ENCODE peak calls at places on chromosomes 11 and 22, in six cellular contexts. One of them, this sample, is unnamed.

GRCh38 chr11:117796456-117797428 is at the start of gene DSCAML1:
- DNase-seq in neural crest cell: peak; percentile 25
- DNase-seq in stimulated activated naive B cell treated with anti-CD40 and anti-IgM and Interleukin-4, amounts not matched to agents 10 μg/mL and 1 μg/mL and 100 μg/mL, for 72 hours: no peak
- DNase-seq in NCI-H1417 treated with DMSO at 0.1 percent for 48 hours: peak; percentile 22
- DNase-seq in hypothalamus: no peak
- DNase-seq in ELF-1: no peak
- DNase-seq in this sample: no peak

GRCh38 chr22:38781033-38781432 is 12.9 kb downstream of the DNAL4 start:
- DNase-seq in neural crest cell: no peak
- DNase-seq in stimulated activated naive B cell treated with anti-CD40 and anti-IgM and Interleukin-4, amounts not matched to agents 10 μg/mL and 1 μg/mL and 100 μg/mL, for 72 hours: no peak
- DNase-seq in NCI-H1417 treated with DMSO at 0.1 percent for 48 hours: no peak
- DNase-seq in hypothalamus: no peak
- DNase-seq in ELF-1: no peak
- DNase-seq in this sample: no peak

GRCh38 chr11:118768715-118769114 is 22.2 kb downstream of the DDX6 start:
- DNase-seq in neural crest cell: no peak
- DNase-seq in stimulated activated naive B cell treated with anti-CD40 and anti-IgM and Interleukin-4, amounts not matched to agents 10 μg/mL and 1 μg/mL and 100 μg/mL, for 72 hours: no peak
- DNase-seq in NCI-H1417 treated with DMSO at 0.1 percent for 48 hours: no peak
- DNase-seq in hypothalamus: no peak
- DNase-seq in ELF-1: no peak
- DNase-seq in this sample: no peak

GRCh38 chr11:47271328-47271727 is 1.4 kb downstream of the MADD start:
- DNase-seq in neural crest cell: no peak
- DNase-seq in stimulated activated naive B cell treated with anti-CD40 and anti-IgM and Interleukin-4, amounts not matched to agents 10 μg/mL and 1 μg/mL and 100 μg/mL, for 72 hours: no peak
- DNase-seq in NCI-H1417 treated with DMSO at 0.1 percent for 48 hours: no peak
- DNase-seq in hypothalamus: no peak
- DNase-seq in ELF-1: no peak
- DNase-seq in this sample: no peak

GRCh38 chr11:66071326-66071870 is 1.3 kb downstream of the PACS1 start:
- DNase-seq in neural crest cell: no peak
- DNase-seq in stimulated activated naive B cell treated with anti-CD40 and anti-IgM and Interleukin-4, amounts not matched to agents 10 μg/mL and 1 μg/mL and 100 μg/mL, for 72 hours: no peak
- DNase-seq in NCI-H1417 treated with DMSO at 0.1 percent for 48 hours: no peak
- DNase-seq in hypothalamus: no peak
- DNase-seq in ELF-1: peak; percentile 32
- DNase-seq in this sample: peak; percentile 19

GRCh38 chr11:4891996-4892640 is 10.4 kb downstream of the OR51T1 start:
- DNase-seq in neural crest cell: no peak
- DNase-seq in stimulated activated naive B cell treated with anti-CD40 and anti-IgM and Interleukin-4, amounts not matched to agents 10 μg/mL and 1 μg/mL and 100 μg/mL, for 72 hours: no peak
- DNase-seq in NCI-H1417 treated with DMSO at 0.1 percent for 48 hours: no peak
- DNase-seq in hypothalamus: no peak
- DNase-seq in ELF-1: no peak
- DNase-seq in this sample: peak; percentile 82

GRCh38 chr11:124841186-124841585 is 24.0 kb upstream of the ROBO3 start:
- DNase-seq in neural crest cell: no peak
- DNase-seq in stimulated activated naive B cell treated with anti-CD40 and anti-IgM and Interleukin-4, amounts not matched to agents 10 μg/mL and 1 μg/mL and 100 μg/mL, for 72 hours: no peak
- DNase-seq in NCI-H1417 treated with DMSO at 0.1 percent for 48 hours: no peak
- DNase-seq in hypothalamus: no peak
- DNase-seq in ELF-1: no peak
- DNase-seq in this sample: peak; percentile 20

GRCh38 chr11:108483163-108483562 is 15.0 kb downstream of the POGLUT3 start:
- DNase-seq in neural crest cell: no peak
- DNase-seq in stimulated activated naive B cell treated with anti-CD40 and anti-IgM and Interleukin-4, amounts not matched to agents 10 μg/mL and 1 μg/mL and 100 μg/mL, for 72 hours: no peak
- DNase-seq in NCI-H1417 treated with DMSO at 0.1 percent for 48 hours: no peak
- DNase-seq in hypothalamus: no peak
- DNase-seq in ELF-1: no peak
- DNase-seq in this sample: peak; percentile 57